ENCODE peak calls at places on chromosomes 1 and 21, in nine cellular contexts. One of them, this sample, is unnamed.

GRCh38 chr1:52032124-52032784 is 1.4 kb downstream of the KTI12 start:
- DNase-seq in stimulated activated CD8-positive, alpha-beta memory T cell treated with anti-CD3 and anti-CD28 coated beads, Interleukin-15, amount 100 ng/mL, for 4 hours: no peak
- DNase-seq in body of pancreas: no peak
- DNase-seq in iPS-NIHi11: no peak
- DNase-seq in activated CD4-positive, alpha-beta T cell treated with anti-CD3 and anti-CD28 coated beads for 4 hours: no peak
- DNase-seq in BE2C: no peak
- DNase-seq in right cardiac atrium: no peak
- DNase-seq in activated T-helper 9 cell treated with anti-CD3 and anti-CD28 coated beads, Interleukin-2, amount 50 U/mL, for 16 hours: no peak
- DNase-seq in heart left ventricle: no peak
- DNase-seq in this sample: no peak

GRCh38 chr1:2804628-2805351 is 3.3 kb upstream of the TTC34 start:
- DNase-seq in activated CD4-positive, alpha-beta T cell treated with anti-CD3 and anti-CD28 coated beads for 4 hours: no peak
- DNase-seq in BE2C: no peak
- DNase-seq in heart left ventricle: no peak
- DNase-seq in right cardiac atrium: peak; percentile 51
- DNase-seq in iPS-NIHi11: no peak
- DNase-seq in body of pancreas: no peak
- DNase-seq in activated T-helper 9 cell treated with anti-CD3 and anti-CD28 coated beads, Interleukin-2, amount 50 U/mL, for 16 hours: no peak
- DNase-seq in stimulated activated CD8-positive, alpha-beta memory T cell treated with anti-CD3 and anti-CD28 coated beads, Interleukin-15, amount 100 ng/mL, for 4 hours: no peak
- DNase-seq in this sample: no peak

GRCh38 chr1:91885331-91885715 is 628 bp downstream of the TGFBR3 start:
- DNase-seq in activated T-helper 9 cell treated with anti-CD3 and anti-CD28 coated beads, Interleukin-2, amount 50 U/mL, for 16 hours: no peak
- DNase-seq in activated CD4-positive, alpha-beta T cell treated with anti-CD3 and anti-CD28 coated beads for 4 hours: no peak
- DNase-seq in BE2C: peak; percentile 10
- DNase-seq in right cardiac atrium: no peak
- DNase-seq in stimulated activated CD8-positive, alpha-beta memory T cell treated with anti-CD3 and anti-CD28 coated beads, Interleukin-15, amount 100 ng/mL, for 4 hours: no peak
- DNase-seq in body of pancreas: peak; percentile 39
- DNase-seq in iPS-NIHi11: peak; percentile 9
- DNase-seq in heart left ventricle: peak; percentile 40
- DNase-seq in this sample: no peak

GRCh38 chr21:45887121-45887611 is 94.4 kb upstream of the COL6A1 start:
- DNase-seq in activated CD4-positive, alpha-beta T cell treated with anti-CD3 and anti-CD28 coated beads for 4 hours: no peak
- DNase-seq in right cardiac atrium: no peak
- DNase-seq in stimulated activated CD8-positive, alpha-beta memory T cell treated with anti-CD3 and anti-CD28 coated beads, Interleukin-15, amount 100 ng/mL, for 4 hours: no peak
- DNase-seq in body of pancreas: no peak
- DNase-seq in activated T-helper 9 cell treated with anti-CD3 and anti-CD28 coated beads, Interleukin-2, amount 50 U/mL, for 16 hours: no peak
- DNase-seq in iPS-NIHi11: no peak
- DNase-seq in heart left ventricle: no peak
- DNase-seq in BE2C: peak; percentile 52
- DNase-seq in this sample: no peak

GRCh38 chr21:25343774-25344545 is 263.3 kb downstream of the MRPL39 start:
- DNase-seq in activated T-helper 9 cell treated with anti-CD3 and anti-CD28 coated beads, Interleukin-2, amount 50 U/mL, for 16 hours: no peak
- DNase-seq in heart left ventricle: no peak
- DNase-seq in body of pancreas: no peak
- DNase-seq in stimulated activated CD8-positive, alpha-beta memory T cell treated with anti-CD3 and anti-CD28 coated beads, Interleukin-15, amount 100 ng/mL, for 4 hours: no peak
- DNase-seq in right cardiac atrium: no peak
- DNase-seq in iPS-NIHi11: no peak
- DNase-seq in BE2C: no peak
- DNase-seq in activated CD4-positive, alpha-beta T cell treated with anti-CD3 and anti-CD28 coated beads for 4 hours: no peak
- DNase-seq in this sample: no peak

GRCh38 chr1:150513275-150513885 is 2.2 kb upstream of the FALEC start:
- DNase-seq in BE2C: no peak
- DNase-seq in stimulated activated CD8-positive, alpha-beta memory T cell treated with anti-CD3 and anti-CD28 coated beads, Interleukin-15, amount 100 ng/mL, for 4 hours: no peak
- DNase-seq in heart left ventricle: no peak
- DNase-seq in iPS-NIHi11: no peak
- DNase-seq in right cardiac atrium: no peak
- DNase-seq in activated T-helper 9 cell treated with anti-CD3 and anti-CD28 coated beads, Interleukin-2, amount 50 U/mL, for 16 hours: no peak
- DNase-seq in body of pancreas: no peak
- DNase-seq in activated CD4-positive, alpha-beta T cell treated with anti-CD3 and anti-CD28 coated beads for 4 hours: no peak
- DNase-seq in this sample: no peak

GRCh38 chr1:156480411-156481192 is 20.0 kb downstream of the MEF2D start:
- DNase-seq in stimulated activated CD8-positive, alpha-beta memory T cell treated with anti-CD3 and anti-CD28 coated beads, Interleukin-15, amount 100 ng/mL, for 4 hours: peak; percentile 55
- DNase-seq in activated T-helper 9 cell treated with anti-CD3 and anti-CD28 coated beads, Interleukin-2, amount 50 U/mL, for 16 hours: peak; percentile 64
- DNase-seq in heart left ventricle: peak; percentile 77
- DNase-seq in iPS-NIHi11: peak; percentile 92
- DNase-seq in right cardiac atrium: peak; percentile 88
- DNase-seq in body of pancreas: peak; percentile 44
- DNase-seq in BE2C: peak; percentile 86
- DNase-seq in activated CD4-positive, alpha-beta T cell treated with anti-CD3 and anti-CD28 coated beads for 4 hours: peak; percentile 84
- DNase-seq in this sample: peak; percentile 86

GRCh38 chr1:30786264-30786991 is 28.9 kb upstream of the LAPTM5 start:
- DNase-seq in stimulated activated CD8-positive, alpha-beta memory T cell treated with anti-CD3 and anti-CD28 coated beads, Interleukin-15, amount 100 ng/mL, for 4 hours: no peak
- DNase-seq in activated CD4-positive, alpha-beta T cell treated with anti-CD3 and anti-CD28 coated beads for 4 hours: no peak
- DNase-seq in body of pancreas: no peak
- DNase-seq in right cardiac atrium: peak; percentile 77
- DNase-seq in BE2C: no peak
- DNase-seq in heart left ventricle: no peak
- DNase-seq in activated T-helper 9 cell treated with anti-CD3 and anti-CD28 coated beads, Interleukin-2, amount 50 U/mL, for 16 hours: no peak
- DNase-seq in iPS-NIHi11: no peak
- DNase-seq in this sample: no peak

GRCh38 chr1:208654241-208654640 is 410.1 kb upstream of the PLXNA2 start:
- DNase-seq in heart left ventricle: no peak
- DNase-seq in right cardiac atrium: no peak
- DNase-seq in stimulated activated CD8-positive, alpha-beta memory T cell treated with anti-CD3 and anti-CD28 coated beads, Interleukin-15, amount 100 ng/mL, for 4 hours: no peak
- DNase-seq in iPS-NIHi11: peak; percentile 16
- DNase-seq in body of pancreas: no peak
- DNase-seq in activated T-helper 9 cell treated with anti-CD3 and anti-CD28 coated beads, Interleukin-2, amount 50 U/mL, for 16 hours: no peak
- DNase-seq in BE2C: peak; percentile 23
- DNase-seq in activated CD4-positive, alpha-beta T cell treated with anti-CD3 and anti-CD28 coated beads for 4 hours: no peak
- DNase-seq in this sample: no peak

GRCh38 chr1:117067528-117068370 is 7.6 kb downstream of the TTF2 start:
- DNase-seq in iPS-NIHi11: peak; percentile 62
- DNase-seq in body of pancreas: peak; percentile 60
- DNase-seq in stimulated activated CD8-positive, alpha-beta memory T cell treated with anti-CD3 and anti-CD28 coated beads, Interleukin-15, amount 100 ng/mL, for 4 hours: no peak
- DNase-seq in activated CD4-positive, alpha-beta T cell treated with anti-CD3 and anti-CD28 coated beads for 4 hours: peak; percentile 48
- DNase-seq in activated T-helper 9 cell treated with anti-CD3 and anti-CD28 coated beads, Interleukin-2, amount 50 U/mL, for 16 hours: no peak
- DNase-seq in heart left ventricle: peak; percentile 43
- DNase-seq in right cardiac atrium: no peak
- DNase-seq in BE2C: peak; percentile 67
- DNase-seq in this sample: peak; percentile 48

GRCh38 chr1:205301220-205301821 is 20.2 kb downstream of the NUAK2 start:
- DNase-seq in activated T-helper 9 cell treated with anti-CD3 and anti-CD28 coated beads, Interleukin-2, amount 50 U/mL, for 16 hours: no peak
- DNase-seq in stimulated activated CD8-positive, alpha-beta memory T cell treated with anti-CD3 and anti-CD28 coated beads, Interleukin-15, amount 100 ng/mL, for 4 hours: no peak
- DNase-seq in BE2C: no peak
- DNase-seq in body of pancreas: peak; percentile 92
- DNase-seq in activated CD4-positive, alpha-beta T cell treated with anti-CD3 and anti-CD28 coated beads for 4 hours: no peak
- DNase-seq in heart left ventricle: peak; percentile 14
- DNase-seq in iPS-NIHi11: peak; percentile 84
- DNase-seq in right cardiac atrium: no peak
- DNase-seq in this sample: peak; percentile 45

GRCh38 chr1:16068356-16069270 is 4.8 kb downstream of the FAM131C start:
- DNase-seq in BE2C: no peak
- DNase-seq in iPS-NIHi11: no peak
- DNase-seq in activated T-helper 9 cell treated with anti-CD3 and anti-CD28 coated beads, Interleukin-2, amount 50 U/mL, for 16 hours: no peak
- DNase-seq in activated CD4-positive, alpha-beta T cell treated with anti-CD3 and anti-CD28 coated beads for 4 hours: no peak
- DNase-seq in heart left ventricle: peak; percentile 73
- DNase-seq in right cardiac atrium: peak; percentile 79
- DNase-seq in stimulated activated CD8-positive, alpha-beta memory T cell treated with anti-CD3 and anti-CD28 coated beads, Interleukin-15, amount 100 ng/mL, for 4 hours: no peak
- DNase-seq in body of pancreas: peak; percentile 67
- DNase-seq in this sample: no peak

GRCh38 chr1:70290248-70290647 is 64.3 kb downstream of the ANKRD13C start:
- DNase-seq in right cardiac atrium: no peak
- DNase-seq in body of pancreas: no peak
- DNase-seq in activated CD4-positive, alpha-beta T cell treated with anti-CD3 and anti-CD28 coated beads for 4 hours: no peak
- DNase-seq in stimulated activated CD8-positive, alpha-beta memory T cell treated with anti-CD3 and anti-CD28 coated beads, Interleukin-15, amount 100 ng/mL, for 4 hours: no peak
- DNase-seq in heart left ventricle: no peak
- DNase-seq in activated T-helper 9 cell treated with anti-CD3 and anti-CD28 coated beads, Interleukin-2, amount 50 U/mL, for 16 hours: no peak
- DNase-seq in BE2C: no peak
- DNase-seq in iPS-NIHi11: no peak
- DNase-seq in this sample: no peak

GRCh38 chr21:36323032-36323431 is 3.0 kb downstream of the MORC3 start:
- DNase-seq in activated T-helper 9 cell treated with anti-CD3 and anti-CD28 coated beads, Interleukin-2, amount 50 U/mL, for 16 hours: no peak
- DNase-seq in activated CD4-positive, alpha-beta T cell treated with anti-CD3 and anti-CD28 coated beads for 4 hours: no peak
- DNase-seq in right cardiac atrium: no peak
- DNase-seq in body of pancreas: no peak
- DNase-seq in stimulated activated CD8-positive, alpha-beta memory T cell treated with anti-CD3 and anti-CD28 coated beads, Interleukin-15, amount 100 ng/mL, for 4 hours: no peak
- DNase-seq in heart left ventricle: no peak
- DNase-seq in BE2C: no peak
- DNase-seq in iPS-NIHi11: no peak
- DNase-seq in this sample: peak; percentile 53

GRCh38 chr1:5640845-5641244 is 351.4 kb downstream of the NPHP4 start:
- DNase-seq in heart left ventricle: no peak
- DNase-seq in iPS-NIHi11: no peak
- DNase-seq in activated CD4-positive, alpha-beta T cell treated with anti-CD3 and anti-CD28 coated beads for 4 hours: no peak
- DNase-seq in BE2C: no peak
- DNase-seq in activated T-helper 9 cell treated with anti-CD3 and anti-CD28 coated beads, Interleukin-2, amount 50 U/mL, for 16 hours: no peak
- DNase-seq in stimulated activated CD8-positive, alpha-beta memory T cell treated with anti-CD3 and anti-CD28 coated beads, Interleukin-15, amount 100 ng/mL, for 4 hours: no peak
- DNase-seq in body of pancreas: no peak
- DNase-seq in right cardiac atrium: no peak
- DNase-seq in this sample: no peak

GRCh38 chr1:15154480-15155036 is 1.0 kb downstream of the TMEM51 start:
- DNase-seq in activated T-helper 9 cell treated with anti-CD3 and anti-CD28 coated beads, Interleukin-2, amount 50 U/mL, for 16 hours: no peak
- DNase-seq in heart left ventricle: peak; percentile 27
- DNase-seq in BE2C: peak; percentile 40
- DNase-seq in activated CD4-positive, alpha-beta T cell treated with anti-CD3 and anti-CD28 coated beads for 4 hours: no peak
- DNase-seq in stimulated activated CD8-positive, alpha-beta memory T cell treated with anti-CD3 and anti-CD28 coated beads, Interleukin-15, amount 100 ng/mL, for 4 hours: no peak
- DNase-seq in right cardiac atrium: peak; percentile 68
- DNase-seq in iPS-NIHi11: peak; percentile 56
- DNase-seq in body of pancreas: peak; percentile 61
- DNase-seq in this sample: peak; percentile 36

GRCh38 chr1:179599623-179600249 is 8.1 kb downstream of the TDRD5 start:
- DNase-seq in right cardiac atrium: no peak
- DNase-seq in activated CD4-positive, alpha-beta T cell treated with anti-CD3 and anti-CD28 coated beads for 4 hours: no peak
- DNase-seq in iPS-NIHi11: no peak
- DNase-seq in body of pancreas: no peak
- DNase-seq in BE2C: peak; percentile 37
- DNase-seq in stimulated activated CD8-positive, alpha-beta memory T cell treated with anti-CD3 and anti-CD28 coated beads, Interleukin-15, amount 100 ng/mL, for 4 hours: no peak
- DNase-seq in activated T-helper 9 cell treated with anti-CD3 and anti-CD28 coated beads, Interleukin-2, amount 50 U/mL, for 16 hours: no peak
- DNase-seq in heart left ventricle: no peak
- DNase-seq in this sample: no peak

GRCh38 chr1:156927215-156928042 is 7.0 kb downstream of the LRRC71 start:
- DNase-seq in stimulated activated CD8-positive, alpha-beta memory T cell treated with anti-CD3 and anti-CD28 coated beads, Interleukin-15, amount 100 ng/mL, for 4 hours: peak; percentile 29
- DNase-seq in BE2C: peak; percentile 92
- DNase-seq in iPS-NIHi11: peak; percentile 87
- DNase-seq in right cardiac atrium: peak; percentile 88
- DNase-seq in activated CD4-positive, alpha-beta T cell treated with anti-CD3 and anti-CD28 coated beads for 4 hours: peak; percentile 70
- DNase-seq in body of pancreas: peak; percentile 64
- DNase-seq in activated T-helper 9 cell treated with anti-CD3 and anti-CD28 coated beads, Interleukin-2, amount 50 U/mL, for 16 hours: peak; percentile 48
- DNase-seq in heart left ventricle: peak; percentile 68
- DNase-seq in this sample: peak; percentile 41

GRCh38 chr1:212271823-212272498 is 13.2 kb upstream of the PPP2R5A start:
- DNase-seq in activated T-helper 9 cell treated with anti-CD3 and anti-CD28 coated beads, Interleukin-2, amount 50 U/mL, for 16 hours: no peak
- DNase-seq in activated CD4-positive, alpha-beta T cell treated with anti-CD3 and anti-CD28 coated beads for 4 hours: no peak
- DNase-seq in iPS-NIHi11: no peak
- DNase-seq in body of pancreas: no peak
- DNase-seq in right cardiac atrium: no peak
- DNase-seq in heart left ventricle: peak; percentile 29
- DNase-seq in stimulated activated CD8-positive, alpha-beta memory T cell treated with anti-CD3 and anti-CD28 coated beads, Interleukin-15, amount 100 ng/mL, for 4 hours: no peak
- DNase-seq in BE2C: peak; percentile 22
- DNase-seq in this sample: no peak

GRCh38 chr1:218537131-218537904 is 192.2 kb downstream of the TGFB2 start:
- DNase-seq in activated T-helper 9 cell treated with anti-CD3 and anti-CD28 coated beads, Interleukin-2, amount 50 U/mL, for 16 hours: no peak
- DNase-seq in stimulated activated CD8-positive, alpha-beta memory T cell treated with anti-CD3 and anti-CD28 coated beads, Interleukin-15, amount 100 ng/mL, for 4 hours: no peak
- DNase-seq in iPS-NIHi11: no peak
- DNase-seq in heart left ventricle: no peak
- DNase-seq in body of pancreas: no peak
- DNase-seq in BE2C: no peak
- DNase-seq in right cardiac atrium: no peak
- DNase-seq in activated CD4-positive, alpha-beta T cell treated with anti-CD3 and anti-CD28 coated beads for 4 hours: no peak
- DNase-seq in this sample: no peak

GRCh38 chr1:235279627-235280194 is 48.3 kb downstream of the ARID4B start:
- DNase-seq in activated CD4-positive, alpha-beta T cell treated with anti-CD3 and anti-CD28 coated beads for 4 hours: no peak
- DNase-seq in body of pancreas: no peak
- DNase-seq in iPS-NIHi11: no peak
- DNase-seq in right cardiac atrium: no peak
- DNase-seq in BE2C: no peak
- DNase-seq in stimulated activated CD8-positive, alpha-beta memory T cell treated with anti-CD3 and anti-CD28 coated beads, Interleukin-15, amount 100 ng/mL, for 4 hours: no peak
- DNase-seq in heart left ventricle: no peak
- DNase-seq in activated T-helper 9 cell treated with anti-CD3 and anti-CD28 coated beads, Interleukin-2, amount 50 U/mL, for 16 hours: no peak
- DNase-seq in this sample: no peak

GRCh38 chr1:234515411-234515810 is 36.4 kb upstream of the TARBP1 start:
- DNase-seq in activated T-helper 9 cell treated with anti-CD3 and anti-CD28 coated beads, Interleukin-2, amount 50 U/mL, for 16 hours: no peak
- DNase-seq in heart left ventricle: no peak
- DNase-seq in stimulated activated CD8-positive, alpha-beta memory T cell treated with anti-CD3 and anti-CD28 coated beads, Interleukin-15, amount 100 ng/mL, for 4 hours: no peak
- DNase-seq in BE2C: no peak
- DNase-seq in iPS-NIHi11: peak; percentile 40
- DNase-seq in activated CD4-positive, alpha-beta T cell treated with anti-CD3 and anti-CD28 coated beads for 4 hours: no peak
- DNase-seq in right cardiac atrium: no peak
- DNase-seq in body of pancreas: no peak
- DNase-seq in this sample: no peak

GRCh38 chr1:116139592-116140134 is 28.5 kb downstream of the MAB21L3 start:
- DNase-seq in body of pancreas: no peak
- DNase-seq in activated CD4-positive, alpha-beta T cell treated with anti-CD3 and anti-CD28 coated beads for 4 hours: no peak
- DNase-seq in stimulated activated CD8-positive, alpha-beta memory T cell treated with anti-CD3 and anti-CD28 coated beads, Interleukin-15, amount 100 ng/mL, for 4 hours: no peak
- DNase-seq in activated T-helper 9 cell treated with anti-CD3 and anti-CD28 coated beads, Interleukin-2, amount 50 U/mL, for 16 hours: no peak
- DNase-seq in heart left ventricle: no peak
- DNase-seq in iPS-NIHi11: no peak
- DNase-seq in BE2C: no peak
- DNase-seq in right cardiac atrium: no peak
- DNase-seq in this sample: no peak

GRCh38 chr1:225158291-225158690 is 228.8 kb downstream of the DNAH14 start:
- DNase-seq in BE2C: no peak
- DNase-seq in activated T-helper 9 cell treated with anti-CD3 and anti-CD28 coated beads, Interleukin-2, amount 50 U/mL, for 16 hours: no peak
- DNase-seq in heart left ventricle: no peak
- DNase-seq in body of pancreas: no peak
- DNase-seq in right cardiac atrium: no peak
- DNase-seq in stimulated activated CD8-positive, alpha-beta memory T cell treated with anti-CD3 and anti-CD28 coated beads, Interleukin-15, amount 100 ng/mL, for 4 hours: no peak
- DNase-seq in activated CD4-positive, alpha-beta T cell treated with anti-CD3 and anti-CD28 coated beads for 4 hours: no peak
- DNase-seq in iPS-NIHi11: no peak
- DNase-seq in this sample: no peak

GRCh38 chr1:62588000-62588399 is 9.3 kb upstream of the ANGPTL3 start:
- DNase-seq in heart left ventricle: no peak
- DNase-seq in stimulated activated CD8-positive, alpha-beta memory T cell treated with anti-CD3 and anti-CD28 coated beads, Interleukin-15, amount 100 ng/mL, for 4 hours: no peak
- DNase-seq in BE2C: no peak
- DNase-seq in activated T-helper 9 cell treated with anti-CD3 and anti-CD28 coated beads, Interleukin-2, amount 50 U/mL, for 16 hours: no peak
- DNase-seq in iPS-NIHi11: no peak
- DNase-seq in right cardiac atrium: no peak
- DNase-seq in activated CD4-positive, alpha-beta T cell treated with anti-CD3 and anti-CD28 coated beads for 4 hours: no peak
- DNase-seq in body of pancreas: no peak
- DNase-seq in this sample: no peak

GRCh38 chr1:21913258-21913657 is 23.9 kb downstream of the HSPG2 start:
- DNase-seq in BE2C: no peak
- DNase-seq in activated CD4-positive, alpha-beta T cell treated with anti-CD3 and anti-CD28 coated beads for 4 hours: no peak
- DNase-seq in stimulated activated CD8-positive, alpha-beta memory T cell treated with anti-CD3 and anti-CD28 coated beads, Interleukin-15, amount 100 ng/mL, for 4 hours: no peak
- DNase-seq in iPS-NIHi11: peak; percentile 60
- DNase-seq in heart left ventricle: peak; percentile 33
- DNase-seq in activated T-helper 9 cell treated with anti-CD3 and anti-CD28 coated beads, Interleukin-2, amount 50 U/mL, for 16 hours: no peak
- DNase-seq in right cardiac atrium: no peak
- DNase-seq in body of pancreas: no peak
- DNase-seq in this sample: no peak